ENCODE peak calls at places on chromosomes 2 and 18, in five cellular contexts. One of them, this sample, is unnamed.

GRCh38 chr2:60553496-60553991 is at the start of gene BCL11A:
- DNase-seq in HL-60: peak
- DNase-seq in Caco-2: no peak
- DNase-seq in fibroblast of villous mesenchyme: peak
- DNase-seq in A549: peak
- DNase-seq in this sample: peak

GRCh38 chr2:167401309-167401708 is 513.0 kb downstream of the XIRP2 start:
- DNase-seq in HL-60: no peak
- DNase-seq in Caco-2: no peak
- DNase-seq in fibroblast of villous mesenchyme: no peak
- DNase-seq in A549: no peak
- DNase-seq in this sample: no peak

GRCh38 chr2:23706613-23707078 is 220.3 kb downstream of the ATAD2B start:
- DNase-seq in HL-60: no peak
- DNase-seq in Caco-2: no peak
- DNase-seq in fibroblast of villous mesenchyme: no peak
- DNase-seq in A549: no peak
- DNase-seq in this sample: no peak

GRCh38 chr2:219631925-219632757 is 4.7 kb downstream of the SLC4A3 start:
- DNase-seq in HL-60: no peak
- DNase-seq in Caco-2: no peak
- DNase-seq in fibroblast of villous mesenchyme: no peak
- DNase-seq in A549: no peak
- DNase-seq in this sample: no peak

GRCh38 chr18:68263481-68263880 is 451.4 kb downstream of the TMX3 start:
- DNase-seq in HL-60: no peak
- DNase-seq in Caco-2: no peak
- DNase-seq in fibroblast of villous mesenchyme: peak
- DNase-seq in A549: no peak
- DNase-seq in this sample: no peak

GRCh38 chr18:61991201-61991600 is 98.4 kb upstream of the RNF152 start:
- DNase-seq in HL-60: peak
- DNase-seq in Caco-2: no peak
- DNase-seq in fibroblast of villous mesenchyme: no peak
- DNase-seq in A549: no peak
- DNase-seq in this sample: no peak

GRCh38 chr18:27787543-27787942 is 389.4 kb downstream of the CDH2 start:
- DNase-seq in HL-60: no peak
- DNase-seq in Caco-2: no peak
- DNase-seq in fibroblast of villous mesenchyme: no peak
- DNase-seq in A549: no peak
- DNase-seq in this sample: no peak

GRCh38 chr2:49241991-49242390 is 87.7 kb upstream of the FSHR start:
- DNase-seq in HL-60: no peak
- DNase-seq in Caco-2: no peak
- DNase-seq in fibroblast of villous mesenchyme: no peak
- DNase-seq in A549: no peak
- DNase-seq in this sample: no peak

GRCh38 chr2:63590621-63591408 is 2.1 kb downstream of the MDH1 start:
- DNase-seq in HL-60: peak
- DNase-seq in Caco-2: no peak
- DNase-seq in fibroblast of villous mesenchyme: peak
- DNase-seq in A549: no peak
- DNase-seq in this sample: no peak

GRCh38 chr2:121019073-121019472 is 265.9 kb downstream of the TFCP2L1 start:
- DNase-seq in HL-60: no peak
- DNase-seq in Caco-2: no peak
- DNase-seq in fibroblast of villous mesenchyme: no peak
- DNase-seq in A549: no peak
- DNase-seq in this sample: no peak

GRCh38 chr18:53909668-53910067 is 314.8 kb downstream of the MBD2 start:
- DNase-seq in HL-60: peak
- DNase-seq in Caco-2: peak
- DNase-seq in fibroblast of villous mesenchyme: peak
- DNase-seq in A549: peak
- DNase-seq in this sample: no peak

GRCh38 chr18:36179562-36180334 is 7.5 kb upstream of the MOCOS start:
- DNase-seq in HL-60: peak
- DNase-seq in Caco-2: no peak
- DNase-seq in fibroblast of villous mesenchyme: peak
- DNase-seq in A549: no peak
- DNase-seq in this sample: no peak

GRCh38 chr2:23399674-23400261 is 14.8 kb downstream of the KLHL29 start:
- DNase-seq in HL-60: no peak
- DNase-seq in Caco-2: no peak
- DNase-seq in fibroblast of villous mesenchyme: no peak
- DNase-seq in A549: no peak
- DNase-seq in this sample: no peak

GRCh38 chr2:73114273-73114867 is 1.6 kb upstream of the RAB11FIP5 start:
- DNase-seq in HL-60: no peak
- DNase-seq in Caco-2: no peak
- DNase-seq in fibroblast of villous mesenchyme: no peak
- DNase-seq in A549: no peak
- DNase-seq in this sample: no peak

GRCh38 chr2:110149330-110150220 is 34.0 kb upstream of the MALL start:
- DNase-seq in HL-60: no peak
- DNase-seq in Caco-2: no peak
- DNase-seq in fibroblast of villous mesenchyme: peak
- DNase-seq in A549: peak
- DNase-seq in this sample: no peak

GRCh38 chr18:49619792-49620191 is 57.9 kb downstream of the LIPG start:
- DNase-seq in HL-60: no peak
- DNase-seq in Caco-2: no peak
- DNase-seq in fibroblast of villous mesenchyme: no peak
- DNase-seq in A549: no peak
- DNase-seq in this sample: no peak

GRCh38 chr2:145043399-145043834 is 523.5 kb upstream of the ZEB2 start:
- DNase-seq in HL-60: no peak
- DNase-seq in Caco-2: no peak
- DNase-seq in fibroblast of villous mesenchyme: no peak
- DNase-seq in A549: no peak
- DNase-seq in this sample: no peak

GRCh38 chr2:69477627-69478026 is 40.4 kb upstream of the NFU1 start:
- DNase-seq in HL-60: no peak
- DNase-seq in Caco-2: no peak
- DNase-seq in fibroblast of villous mesenchyme: no peak
- DNase-seq in A549: no peak
- DNase-seq in this sample: no peak

GRCh38 chr2:174184915-174185314 is 63.4 kb downstream of the OLA1 start:
- DNase-seq in HL-60: no peak
- DNase-seq in Caco-2: no peak
- DNase-seq in fibroblast of villous mesenchyme: no peak
- DNase-seq in A549: no peak
- DNase-seq in this sample: no peak

GRCh38 chr2:113878743-113879142 is 11.1 kb upstream of the ACTR3 start:
- DNase-seq in HL-60: no peak
- DNase-seq in Caco-2: no peak
- DNase-seq in fibroblast of villous mesenchyme: no peak
- DNase-seq in A549: no peak
- DNase-seq in this sample: no peak

GRCh38 chr2:152456262-152456661 is 121.3 kb downstream of the FMNL2 start:
- DNase-seq in HL-60: no peak
- DNase-seq in Caco-2: no peak
- DNase-seq in fibroblast of villous mesenchyme: no peak
- DNase-seq in A549: no peak
- DNase-seq in this sample: no peak

GRCh38 chr2:71930073-71930681 is 217.5 kb downstream of the CYP26B1 start:
- DNase-seq in HL-60: no peak
- DNase-seq in Caco-2: no peak
- DNase-seq in fibroblast of villous mesenchyme: peak
- DNase-seq in A549: no peak
- DNase-seq in this sample: peak

GRCh38 chr2:20065885-20066602 is 14.6 kb upstream of the LAPTM4A start:
- DNase-seq in HL-60: peak
- DNase-seq in Caco-2: no peak
- DNase-seq in fibroblast of villous mesenchyme: peak
- DNase-seq in A549: peak
- DNase-seq in this sample: no peak

GRCh38 chr18:59593291-59593717 is 103.9 kb downstream of the CCBE1 start:
- DNase-seq in HL-60: no peak
- DNase-seq in Caco-2: no peak
- DNase-seq in fibroblast of villous mesenchyme: peak
- DNase-seq in A549: no peak
- DNase-seq in this sample: no peak

GRCh38 chr2:53455094-53455493 is 312.5 kb upstream of the CHAC2 start:
- DNase-seq in HL-60: no peak
- DNase-seq in Caco-2: peak
- DNase-seq in fibroblast of villous mesenchyme: no peak
- DNase-seq in A549: no peak
- DNase-seq in this sample: no peak

GRCh38 chr2:241984658-241985057 is 115.1 kb downstream of the RTP5 start:
- DNase-seq in HL-60: no peak
- DNase-seq in Caco-2: no peak
- DNase-seq in fibroblast of villous mesenchyme: no peak
- DNase-seq in A549: no peak
- DNase-seq in this sample: no peak

GRCh38 chr2:107719781-107720180 is 106.9 kb upstream of the RGPD4 start:
- DNase-seq in HL-60: no peak
- DNase-seq in Caco-2: no peak
- DNase-seq in fibroblast of villous mesenchyme: no peak
- DNase-seq in A549: no peak
- DNase-seq in this sample: no peak

GRCh38 chr2:215966951-215967350 is 46.4 kb downstream of the MREG start:
- DNase-seq in HL-60: no peak
- DNase-seq in Caco-2: no peak
- DNase-seq in fibroblast of villous mesenchyme: no peak
- DNase-seq in A549: no peak
- DNase-seq in this sample: no peak

GRCh38 chr18:34707670-34708069 is 2.4 kb upstream of the DTNA start:
- DNase-seq in HL-60: no peak
- DNase-seq in Caco-2: no peak
- DNase-seq in fibroblast of villous mesenchyme: peak
- DNase-seq in A549: peak
- DNase-seq in this sample: peak

GRCh38 chr18:31687016-31687415 is 2.6 kb upstream of the B4GALT6 start:
- DNase-seq in HL-60: no peak
- DNase-seq in Caco-2: no peak
- DNase-seq in fibroblast of villous mesenchyme: no peak
- DNase-seq in A549: no peak
- DNase-seq in this sample: no peak

GRCh38 chr2:43178602-43179542 is 47.5 kb downstream of the ZFP36L2 start:
- DNase-seq in HL-60: peak
- DNase-seq in Caco-2: peak
- DNase-seq in fibroblast of villous mesenchyme: peak
- DNase-seq in A549: peak
- DNase-seq in this sample: no peak

GRCh38 chr18:13178976-13179375 is 39.6 kb upstream of the LDLRAD4 start:
- DNase-seq in HL-60: no peak
- DNase-seq in Caco-2: no peak
- DNase-seq in fibroblast of villous mesenchyme: peak
- DNase-seq in A549: no peak
- DNase-seq in this sample: no peak

GRCh38 chr2:215905691-215906090 is 107.7 kb downstream of the MREG start:
- DNase-seq in HL-60: no peak
- DNase-seq in Caco-2: no peak
- DNase-seq in fibroblast of villous mesenchyme: no peak
- DNase-seq in A549: no peak
- DNase-seq in this sample: no peak

GRCh38 chr2:120384486-120385354 is 38.8 kb downstream of the INHBB start:
- DNase-seq in HL-60: no peak
- DNase-seq in Caco-2: peak
- DNase-seq in fibroblast of villous mesenchyme: no peak
- DNase-seq in A549: no peak
- DNase-seq in this sample: no peak

GRCh38 chr2:97968228-97968627 is 27.5 kb downstream of the TMEM131 start:
- DNase-seq in HL-60: no peak
- DNase-seq in Caco-2: no peak
- DNase-seq in fibroblast of villous mesenchyme: no peak
- DNase-seq in A549: no peak
- DNase-seq in this sample: no peak

DNA sequence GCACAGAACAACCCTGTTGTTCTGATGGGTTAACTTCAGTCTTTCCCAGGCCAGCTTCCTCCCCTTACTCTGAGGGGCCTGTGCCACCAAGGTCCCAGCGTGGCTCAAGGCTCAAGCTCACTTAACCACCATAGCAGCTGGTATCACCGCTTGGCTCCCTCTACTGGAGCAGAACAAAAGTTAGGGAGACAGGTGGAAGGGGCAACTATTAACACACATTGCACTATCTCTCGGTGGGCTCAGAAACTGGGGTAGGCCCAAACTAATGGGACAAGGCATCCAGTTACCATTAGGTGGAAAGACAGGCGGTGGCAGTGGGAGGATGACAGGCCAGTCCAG is 88.7 kb upstream of the ATL2 start:
- DNase-seq in HL-60: peak
- DNase-seq in Caco-2: peak
- DNase-seq in fibroblast of villous mesenchyme: peak
- DNase-seq in A549: peak
- DNase-seq in this sample: no peak
- TF ChIP-seq CTCF in HL-60: peak
- TF ChIP-seq CTCF in Caco-2: peak
- TF ChIP-seq CTCF in fibroblast of villous mesenchyme: peak
- TF ChIP-seq CTCF in A549: peak
- TF ChIP-seq CTCF in this sample: no peak

GRCh38 chr2:41496908-41497307 is 550.9 kb upstream of the PKDCC start:
- DNase-seq in HL-60: no peak
- DNase-seq in Caco-2: peak
- DNase-seq in fibroblast of villous mesenchyme: no peak
- DNase-seq in A549: no peak
- DNase-seq in this sample: no peak
- TF ChIP-seq CTCF in HL-60: peak
- TF ChIP-seq CTCF in Caco-2: no peak
- TF ChIP-seq CTCF in fibroblast of villous mesenchyme: no peak
- TF ChIP-seq CTCF in A549: peak
- TF ChIP-seq CTCF in this sample: no peak

GRCh38 chr2:100422320-100422719 is 4.9 kb upstream of the CHST10 start:
- DNase-seq in HL-60: peak
- DNase-seq in Caco-2: peak
- DNase-seq in fibroblast of villous mesenchyme: peak
- DNase-seq in A549: peak
- DNase-seq in this sample: no peak
- TF ChIP-seq CTCF in HL-60: peak
- TF ChIP-seq CTCF in Caco-2: peak
- TF ChIP-seq CTCF in fibroblast of villous mesenchyme: peak
- TF ChIP-seq CTCF in A549: peak
- TF ChIP-seq CTCF in this sample: peak

DNA sequence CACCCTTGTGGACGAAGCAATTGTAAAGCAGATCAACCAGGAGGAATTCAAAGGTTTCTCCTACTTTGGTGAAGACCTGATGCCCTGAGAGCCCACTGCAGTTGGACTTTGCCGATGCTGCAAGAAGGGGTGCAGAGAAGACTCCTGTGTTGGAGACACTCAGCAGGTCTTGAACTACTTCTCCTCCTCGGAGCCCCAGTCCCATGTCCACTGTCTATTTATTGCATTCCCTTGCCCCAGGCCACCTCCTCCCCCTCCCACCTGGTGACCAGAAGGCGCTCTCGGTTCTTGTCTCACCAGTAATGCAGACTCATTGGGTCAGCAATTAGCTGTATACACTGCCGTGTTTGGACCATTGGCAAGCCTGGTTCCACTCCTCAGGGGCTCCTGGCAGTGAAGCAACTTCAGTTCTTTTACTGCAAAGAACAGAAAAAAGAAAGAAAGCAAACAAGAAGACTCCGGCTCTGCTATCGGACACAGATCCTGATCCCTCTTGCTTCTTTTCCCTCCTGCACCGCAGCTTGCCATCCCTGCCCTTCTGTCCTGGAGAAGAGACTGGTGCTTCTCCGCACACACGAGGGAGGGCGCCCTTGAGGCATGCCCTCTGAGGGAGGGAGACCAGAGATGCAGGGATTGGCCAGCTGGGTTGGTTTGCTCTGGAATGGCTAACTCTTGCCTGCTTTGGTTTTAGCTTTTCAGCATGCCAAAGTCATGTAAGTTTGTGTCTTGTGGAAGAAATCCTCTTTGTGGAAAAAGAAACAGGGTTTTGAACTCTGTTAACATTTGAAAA is 112.2 kb upstream of the EPAS1 start:
- DNase-seq in HL-60: no peak
- DNase-seq in Caco-2: no peak
- DNase-seq in fibroblast of villous mesenchyme: no peak
- DNase-seq in A549: no peak
- DNase-seq in this sample: no peak
- TF ChIP-seq CTCF in HL-60: no peak
- TF ChIP-seq CTCF in Caco-2: peak
- TF ChIP-seq CTCF in fibroblast of villous mesenchyme: peak
- TF ChIP-seq CTCF in A549: no peak
- TF ChIP-seq CTCF in this sample: no peak

This sample was measured in mesothelial cell of epicardium.